ENCODE peak calls at places on chromosomes 4 and X, in eight cellular contexts. One of them, this sample, is unnamed.

GRCh38 chr4:137307806-137308205 is 224.5 kb downstream of the PCDH18 start:
- DNase-seq in NCI-H460: no peak
- DNase-seq in substantia nigra: no peak
- DNase-seq in dermis microvascular lymphatic vessel endothelial cell: no peak
- DNase-seq in NCI-H1092: no peak
- DNase-seq in neural crest cell: no peak
- DNase-seq in WERI-Rb-1: no peak
- DNase-seq in CD4-positive, CD25-positive, alpha-beta regulatory T cell: no peak
- DNase-seq in this sample: no peak

GRCh38 chr4:40915318-40916217 is 165.8 kb downstream of the NSUN7 start:
- DNase-seq in substantia nigra: no peak
- DNase-seq in NCI-H1092: no peak
- DNase-seq in CD4-positive, CD25-positive, alpha-beta regulatory T cell: no peak
- DNase-seq in dermis microvascular lymphatic vessel endothelial cell: no peak
- DNase-seq in neural crest cell: no peak
- DNase-seq in WERI-Rb-1: no peak
- DNase-seq in NCI-H460: no peak
- DNase-seq in this sample: no peak

GRCh38 chrX:80021611-80022010 is 7.1 kb downstream of the TBX22 start:
- DNase-seq in CD4-positive, CD25-positive, alpha-beta regulatory T cell: no peak
- DNase-seq in NCI-H1092: no peak
- DNase-seq in WERI-Rb-1: no peak
- DNase-seq in dermis microvascular lymphatic vessel endothelial cell: no peak
- DNase-seq in substantia nigra: no peak
- DNase-seq in NCI-H460: no peak
- DNase-seq in neural crest cell: no peak
- DNase-seq in this sample: no peak

GRCh38 chr4:183658362-183659028 is 490 bp downstream of the RWDD4 start:
- DNase-seq in CD4-positive, CD25-positive, alpha-beta regulatory T cell: peak; percentile 8
- DNase-seq in substantia nigra: no peak
- DNase-seq in NCI-H460: no peak
- DNase-seq in NCI-H1092: no peak
- DNase-seq in WERI-Rb-1: no peak
- DNase-seq in neural crest cell: peak; percentile 14
- DNase-seq in dermis microvascular lymphatic vessel endothelial cell: no peak
- DNase-seq in this sample: peak; percentile 53

GRCh38 chr4:94567811-94568210 is 116.1 kb downstream of the PDLIM5 start:
- DNase-seq in NCI-H1092: no peak
- DNase-seq in substantia nigra: no peak
- DNase-seq in WERI-Rb-1: no peak
- DNase-seq in neural crest cell: no peak
- DNase-seq in dermis microvascular lymphatic vessel endothelial cell: no peak
- DNase-seq in CD4-positive, CD25-positive, alpha-beta regulatory T cell: no peak
- DNase-seq in NCI-H460: no peak
- DNase-seq in this sample: no peak

GRCh38 chrX:53930513-53931380 is 113.5 kb downstream of the PHF8 start:
- DNase-seq in NCI-H1092: no peak
- DNase-seq in substantia nigra: no peak
- DNase-seq in CD4-positive, CD25-positive, alpha-beta regulatory T cell: no peak
- DNase-seq in dermis microvascular lymphatic vessel endothelial cell: no peak
- DNase-seq in WERI-Rb-1: no peak
- DNase-seq in NCI-H460: no peak
- DNase-seq in neural crest cell: no peak
- DNase-seq in this sample: no peak

GRCh38 chr4:10157478-10158354 is 41.1 kb upstream of the WDR1 start:
- DNase-seq in WERI-Rb-1: peak; percentile 73
- DNase-seq in NCI-H1092: peak; percentile 52
- DNase-seq in substantia nigra: peak; percentile 37
- DNase-seq in dermis microvascular lymphatic vessel endothelial cell: peak; percentile 37
- DNase-seq in neural crest cell: peak; percentile 41
- DNase-seq in NCI-H460: peak; percentile 16
- DNase-seq in CD4-positive, CD25-positive, alpha-beta regulatory T cell: peak; percentile 12
- DNase-seq in this sample: peak; percentile 26

GRCh38 chrX:355329-356050 is 31.2 kb downstream of the PPP2R3B start:
- DNase-seq in WERI-Rb-1: no peak
- DNase-seq in NCI-H460: no peak
- DNase-seq in NCI-H1092: no peak
- DNase-seq in CD4-positive, CD25-positive, alpha-beta regulatory T cell: no peak
- DNase-seq in neural crest cell: no peak
- DNase-seq in dermis microvascular lymphatic vessel endothelial cell: no peak
- DNase-seq in substantia nigra: no peak
- DNase-seq in this sample: no peak

GRCh38 chr4:26141916-26142638 is 178.7 kb upstream of the RBPJ start:
- DNase-seq in NCI-H1092: no peak
- DNase-seq in dermis microvascular lymphatic vessel endothelial cell: no peak
- DNase-seq in neural crest cell: no peak
- DNase-seq in substantia nigra: no peak
- DNase-seq in WERI-Rb-1: no peak
- DNase-seq in CD4-positive, CD25-positive, alpha-beta regulatory T cell: no peak
- DNase-seq in NCI-H460: no peak
- DNase-seq in this sample: peak; percentile 19

GRCh38 chr4:1559896-1560650 is 124.0 kb downstream of the FAM53A start:
- DNase-seq in NCI-H1092: no peak
- DNase-seq in dermis microvascular lymphatic vessel endothelial cell: no peak
- DNase-seq in WERI-Rb-1: no peak
- DNase-seq in substantia nigra: no peak
- DNase-seq in neural crest cell: no peak
- DNase-seq in CD4-positive, CD25-positive, alpha-beta regulatory T cell: no peak
- DNase-seq in NCI-H460: peak; percentile 59
- DNase-seq in this sample: no peak

GRCh38 chrX:142688256-142688655 is 337.5 kb upstream of the SPANXN4 start:
- DNase-seq in substantia nigra: no peak
- DNase-seq in CD4-positive, CD25-positive, alpha-beta regulatory T cell: no peak
- DNase-seq in NCI-H1092: no peak
- DNase-seq in WERI-Rb-1: no peak
- DNase-seq in NCI-H460: no peak
- DNase-seq in dermis microvascular lymphatic vessel endothelial cell: no peak
- DNase-seq in neural crest cell: no peak
- DNase-seq in this sample: no peak

This sample was measured in Peyer's patch.